ENCODE peak calls at places on chromosomes 12 and 14, in ten cellular contexts. One of them, this sample, is unnamed.

GRCh38 chr14:56555921-56556570 is 23.6 kb upstream of the TMEM260 start:
- DNase-seq in upper lobe of right lung: no peak
- DNase-seq in neural crest cell: no peak
- DNase-seq in RWPE1: peak; percentile 52
- DNase-seq in right lobe of liver: no peak
- DNase-seq in endodermal cell: no peak
- DNase-seq in fibroblast of the aortic adventitia: peak; percentile 59
- DNase-seq in Calu3: no peak
- DNase-seq in astrocyte of the spinal cord: peak; percentile 51
- DNase-seq in HFF-Myc: no peak
- DNase-seq in this sample: no peak

GRCh38 chr12:2756756-2757155 is 38.0 kb upstream of the FKBP4 start:
- DNase-seq in upper lobe of right lung: no peak
- DNase-seq in RWPE1: no peak
- DNase-seq in fibroblast of the aortic adventitia: no peak
- DNase-seq in endodermal cell: peak; percentile 55
- DNase-seq in astrocyte of the spinal cord: no peak
- DNase-seq in right lobe of liver: no peak
- DNase-seq in neural crest cell: no peak
- DNase-seq in Calu3: no peak
- DNase-seq in HFF-Myc: no peak
- DNase-seq in this sample: no peak

GRCh38 chr12:5407457-5407856 is 24.5 kb upstream of the NTF3 start:
- DNase-seq in RWPE1: no peak
- DNase-seq in upper lobe of right lung: no peak
- DNase-seq in neural crest cell: no peak
- DNase-seq in Calu3: no peak
- DNase-seq in endodermal cell: no peak
- DNase-seq in astrocyte of the spinal cord: no peak
- DNase-seq in fibroblast of the aortic adventitia: no peak
- DNase-seq in right lobe of liver: no peak
- DNase-seq in HFF-Myc: no peak
- DNase-seq in this sample: no peak

GRCh38 chr14:32542507-32542906 is 213.4 kb downstream of the AKAP6 start:
- DNase-seq in HFF-Myc: no peak
- DNase-seq in endodermal cell: no peak
- DNase-seq in RWPE1: no peak
- DNase-seq in right lobe of liver: no peak
- DNase-seq in Calu3: no peak
- DNase-seq in neural crest cell: no peak
- DNase-seq in astrocyte of the spinal cord: no peak
- DNase-seq in fibroblast of the aortic adventitia: no peak
- DNase-seq in upper lobe of right lung: no peak
- DNase-seq in this sample: no peak

GRCh38 chr12:32897688-32898573 is 1.4 kb upstream of the PKP2 start:
- DNase-seq in fibroblast of the aortic adventitia: no peak
- DNase-seq in Calu3: no peak
- DNase-seq in right lobe of liver: no peak
- DNase-seq in astrocyte of the spinal cord: no peak
- DNase-seq in RWPE1: no peak
- DNase-seq in endodermal cell: no peak
- DNase-seq in upper lobe of right lung: no peak
- DNase-seq in neural crest cell: no peak
- DNase-seq in HFF-Myc: no peak
- DNase-seq in this sample: no peak

GRCh38 chr12:51593539-51593938 is 2.5 kb downstream of the SCN8A start:
- DNase-seq in right lobe of liver: no peak
- DNase-seq in RWPE1: peak; percentile 21
- DNase-seq in upper lobe of right lung: no peak
- DNase-seq in astrocyte of the spinal cord: peak; percentile 60
- DNase-seq in Calu3: peak; percentile 11
- DNase-seq in neural crest cell: peak; percentile 40
- DNase-seq in fibroblast of the aortic adventitia: peak; percentile 72
- DNase-seq in endodermal cell: peak; percentile 76
- DNase-seq in HFF-Myc: peak; percentile 32
- DNase-seq in this sample: no peak

GRCh38 chr12:17592472-17592871 is 497.5 kb downstream of the RERGL start:
- DNase-seq in upper lobe of right lung: no peak
- DNase-seq in astrocyte of the spinal cord: no peak
- DNase-seq in neural crest cell: no peak
- DNase-seq in fibroblast of the aortic adventitia: no peak
- DNase-seq in HFF-Myc: no peak
- DNase-seq in right lobe of liver: no peak
- DNase-seq in Calu3: no peak
- DNase-seq in RWPE1: no peak
- DNase-seq in endodermal cell: no peak
- DNase-seq in this sample: no peak

GRCh38 chr12:54082402-54082892 is 28.8 kb downstream of the HOXC4 start:
- DNase-seq in HFF-Myc: no peak
- DNase-seq in astrocyte of the spinal cord: peak; percentile 20
- DNase-seq in neural crest cell: no peak
- DNase-seq in RWPE1: no peak
- DNase-seq in right lobe of liver: no peak
- DNase-seq in fibroblast of the aortic adventitia: no peak
- DNase-seq in endodermal cell: peak; percentile 79
- DNase-seq in upper lobe of right lung: no peak
- DNase-seq in Calu3: peak; percentile 38
- DNase-seq in this sample: no peak

GRCh38 chr12:94149781-94150482 is 1.6 kb downstream of the PLXNC1 start:
- DNase-seq in RWPE1: no peak
- DNase-seq in astrocyte of the spinal cord: no peak
- DNase-seq in upper lobe of right lung: peak; percentile 71
- DNase-seq in HFF-Myc: no peak
- DNase-seq in Calu3: no peak
- DNase-seq in endodermal cell: peak; percentile 89
- DNase-seq in neural crest cell: no peak
- DNase-seq in right lobe of liver: no peak
- DNase-seq in fibroblast of the aortic adventitia: no peak
- DNase-seq in this sample: no peak

GRCh38 chr14:39576258-39576657 is 144.0 kb upstream of the FBXO33 start:
- DNase-seq in HFF-Myc: no peak
- DNase-seq in upper lobe of right lung: no peak
- DNase-seq in Calu3: no peak
- DNase-seq in endodermal cell: no peak
- DNase-seq in fibroblast of the aortic adventitia: no peak
- DNase-seq in astrocyte of the spinal cord: peak; percentile 11
- DNase-seq in right lobe of liver: no peak
- DNase-seq in neural crest cell: no peak
- DNase-seq in RWPE1: no peak
- DNase-seq in this sample: no peak

GRCh38 chr14:39582028-39582654 is 149.9 kb upstream of the FBXO33 start:
- DNase-seq in endodermal cell: no peak
- DNase-seq in astrocyte of the spinal cord: no peak
- DNase-seq in right lobe of liver: no peak
- DNase-seq in fibroblast of the aortic adventitia: no peak
- DNase-seq in upper lobe of right lung: no peak
- DNase-seq in RWPE1: no peak
- DNase-seq in HFF-Myc: no peak
- DNase-seq in Calu3: no peak
- DNase-seq in neural crest cell: no peak
- DNase-seq in this sample: no peak

GRCh38 chr14:39576726-39577125 is 144.5 kb upstream of the FBXO33 start:
- DNase-seq in RWPE1: no peak
- DNase-seq in HFF-Myc: no peak
- DNase-seq in endodermal cell: no peak
- DNase-seq in right lobe of liver: no peak
- DNase-seq in fibroblast of the aortic adventitia: no peak
- DNase-seq in neural crest cell: no peak
- DNase-seq in upper lobe of right lung: no peak
- DNase-seq in Calu3: no peak
- DNase-seq in astrocyte of the spinal cord: peak; percentile 74
- DNase-seq in this sample: no peak

GRCh38 chr14:39581474-39581873 is 149.2 kb upstream of the FBXO33 start:
- DNase-seq in fibroblast of the aortic adventitia: no peak
- DNase-seq in upper lobe of right lung: no peak
- DNase-seq in endodermal cell: no peak
- DNase-seq in right lobe of liver: no peak
- DNase-seq in astrocyte of the spinal cord: peak; percentile 6
- DNase-seq in Calu3: no peak
- DNase-seq in HFF-Myc: no peak
- DNase-seq in neural crest cell: no peak
- DNase-seq in RWPE1: no peak
- DNase-seq in this sample: no peak
- TF ChIP-seq CTCF in fibroblast of the aortic adventitia: no peak
- TF ChIP-seq CTCF in upper lobe of right lung: no peak
- TF ChIP-seq CTCF in endodermal cell: peak; percentile 71
- TF ChIP-seq CTCF in right lobe of liver: no peak
- TF ChIP-seq CTCF in astrocyte of the spinal cord: peak; percentile 10
- TF ChIP-seq CTCF in Calu3: no peak
- TF ChIP-seq CTCF in HFF-Myc: no peak
- TF ChIP-seq CTCF in neural crest cell: peak; percentile 55
- TF ChIP-seq CTCF in RWPE1: peak; percentile 10
- TF ChIP-seq CTCF in this sample: no peak

DNA sequence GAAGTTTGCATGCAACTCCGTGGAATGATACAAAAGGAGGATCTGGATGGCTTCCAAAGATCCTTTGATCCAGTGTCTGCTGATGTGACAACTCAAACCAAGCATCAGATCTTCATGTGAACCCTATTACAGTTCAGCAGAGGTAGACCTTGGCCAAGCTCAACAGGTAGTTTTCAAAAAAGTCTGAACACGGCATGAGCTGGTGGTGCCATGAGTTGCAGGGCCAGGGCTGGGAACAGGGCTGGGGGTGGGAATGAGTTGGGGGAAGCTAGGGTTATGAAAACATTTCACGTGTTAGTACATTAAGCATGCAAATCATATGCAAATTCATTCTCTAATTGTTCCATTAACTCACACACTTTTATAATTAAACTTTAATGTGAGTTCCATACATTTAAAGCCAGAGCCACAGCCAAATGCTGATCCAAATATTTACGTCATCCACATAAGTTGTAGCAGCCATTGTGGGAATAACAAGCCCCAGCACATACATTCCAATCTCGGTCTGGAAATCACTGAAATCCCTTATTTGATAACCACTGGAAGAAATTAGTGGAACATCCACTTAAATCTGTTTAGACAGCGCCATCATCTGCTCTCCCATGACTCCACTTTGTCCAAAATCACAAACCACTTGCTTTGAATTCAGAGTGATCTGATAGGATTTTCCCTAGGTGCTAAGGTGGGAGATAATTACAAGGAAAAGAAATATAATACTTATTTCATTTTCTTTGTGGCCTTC is 158.5 kb downstream of the APAF1 start:
- DNase-seq in neural crest cell: no peak
- DNase-seq in right lobe of liver: no peak
- DNase-seq in astrocyte of the spinal cord: no peak
- DNase-seq in HFF-Myc: no peak
- DNase-seq in RWPE1: no peak
- DNase-seq in endodermal cell: peak; percentile 33
- DNase-seq in fibroblast of the aortic adventitia: peak; percentile 21
- DNase-seq in Calu3: no peak
- DNase-seq in upper lobe of right lung: no peak
- DNase-seq in this sample: no peak
- TF ChIP-seq CTCF in neural crest cell: no peak
- TF ChIP-seq CTCF in right lobe of liver: no peak
- TF ChIP-seq CTCF in astrocyte of the spinal cord: peak; percentile 14
- TF ChIP-seq CTCF in HFF-Myc: no peak
- TF ChIP-seq CTCF in RWPE1: no peak
- TF ChIP-seq CTCF in endodermal cell: no peak
- TF ChIP-seq CTCF in fibroblast of the aortic adventitia: no peak
- TF ChIP-seq CTCF in Calu3: no peak
- TF ChIP-seq CTCF in upper lobe of right lung: no peak
- TF ChIP-seq CTCF in this sample: no peak

GRCh38 chr12:28583771-28584261 is 393.6 kb downstream of the CCDC91 start:
- DNase-seq in upper lobe of right lung: no peak
- DNase-seq in endodermal cell: no peak
- DNase-seq in HFF-Myc: peak; percentile 89
- DNase-seq in RWPE1: no peak
- DNase-seq in Calu3: no peak
- DNase-seq in fibroblast of the aortic adventitia: no peak
- DNase-seq in right lobe of liver: no peak
- DNase-seq in astrocyte of the spinal cord: peak; percentile 57
- DNase-seq in neural crest cell: no peak
- DNase-seq in this sample: no peak
- TF ChIP-seq CTCF in upper lobe of right lung: no peak
- TF ChIP-seq CTCF in endodermal cell: peak; percentile 79
- TF ChIP-seq CTCF in HFF-Myc: peak; percentile 58
- TF ChIP-seq CTCF in RWPE1: no peak
- TF ChIP-seq CTCF in Calu3: no peak
- TF ChIP-seq CTCF in fibroblast of the aortic adventitia: no peak
- TF ChIP-seq CTCF in right lobe of liver: no peak
- TF ChIP-seq CTCF in astrocyte of the spinal cord: peak; percentile 25
- TF ChIP-seq CTCF in neural crest cell: no peak
- TF ChIP-seq CTCF in this sample: no peak

GRCh38 chr12:89251326-89252237 is 100.7 kb downstream of the DUSP6 start:
- DNase-seq in Calu3: no peak
- DNase-seq in astrocyte of the spinal cord: no peak
- DNase-seq in HFF-Myc: no peak
- DNase-seq in neural crest cell: no peak
- DNase-seq in upper lobe of right lung: no peak
- DNase-seq in endodermal cell: no peak
- DNase-seq in right lobe of liver: no peak
- DNase-seq in RWPE1: no peak
- DNase-seq in fibroblast of the aortic adventitia: no peak
- DNase-seq in this sample: no peak

GRCh38 chr12:89252284-89252683 is 100.0 kb downstream of the DUSP6 start:
- DNase-seq in HFF-Myc: no peak
- DNase-seq in RWPE1: no peak
- DNase-seq in upper lobe of right lung: no peak
- DNase-seq in endodermal cell: no peak
- DNase-seq in fibroblast of the aortic adventitia: peak; percentile 29
- DNase-seq in right lobe of liver: no peak
- DNase-seq in Calu3: no peak
- DNase-seq in astrocyte of the spinal cord: peak; percentile 64
- DNase-seq in neural crest cell: no peak
- DNase-seq in this sample: no peak

GRCh38 chr12:89250648-89251047 is 101.7 kb downstream of the DUSP6 start:
- DNase-seq in fibroblast of the aortic adventitia: no peak
- DNase-seq in Calu3: no peak
- DNase-seq in right lobe of liver: no peak
- DNase-seq in astrocyte of the spinal cord: no peak
- DNase-seq in endodermal cell: no peak
- DNase-seq in neural crest cell: no peak
- DNase-seq in HFF-Myc: no peak
- DNase-seq in upper lobe of right lung: no peak
- DNase-seq in RWPE1: no peak
- DNase-seq in this sample: no peak

GRCh38 chr12:89256060-89256459 is 96.2 kb downstream of the DUSP6 start:
- DNase-seq in Calu3: no peak
- DNase-seq in RWPE1: no peak
- DNase-seq in HFF-Myc: no peak
- DNase-seq in neural crest cell: no peak
- DNase-seq in endodermal cell: no peak
- DNase-seq in right lobe of liver: no peak
- DNase-seq in fibroblast of the aortic adventitia: no peak
- DNase-seq in astrocyte of the spinal cord: no peak
- DNase-seq in upper lobe of right lung: no peak
- DNase-seq in this sample: no peak

DNA sequence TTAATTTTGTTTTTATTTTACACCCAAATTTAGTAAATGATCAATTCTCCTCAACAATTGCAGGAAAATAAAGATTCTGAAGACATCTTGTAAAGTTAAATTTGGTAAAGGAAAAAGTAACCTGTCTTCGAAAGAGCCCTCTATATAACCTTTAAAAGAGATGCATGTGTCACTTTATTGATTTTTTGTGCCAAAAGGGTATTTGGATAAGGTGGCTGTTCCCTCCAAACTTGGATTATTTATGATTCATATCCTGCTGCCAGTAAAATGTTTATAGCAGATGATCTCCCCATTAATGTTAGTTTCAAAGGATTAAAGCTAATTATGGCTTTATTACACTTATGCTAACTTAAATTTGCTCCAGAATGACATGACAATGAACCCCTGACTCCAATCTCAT is 98.8 kb downstream of the DUSP6 start:
- DNase-seq in right lobe of liver: no peak
- DNase-seq in RWPE1: no peak
- DNase-seq in endodermal cell: no peak
- DNase-seq in fibroblast of the aortic adventitia: no peak
- DNase-seq in neural crest cell: no peak
- DNase-seq in HFF-Myc: no peak
- DNase-seq in Calu3: no peak
- DNase-seq in upper lobe of right lung: no peak
- DNase-seq in astrocyte of the spinal cord: no peak
- DNase-seq in this sample: no peak
- TF ChIP-seq CTCF in right lobe of liver: no peak
- TF ChIP-seq CTCF in RWPE1: no peak
- TF ChIP-seq CTCF in endodermal cell: no peak
- TF ChIP-seq CTCF in fibroblast of the aortic adventitia: no peak
- TF ChIP-seq CTCF in neural crest cell: no peak
- TF ChIP-seq CTCF in HFF-Myc: no peak
- TF ChIP-seq CTCF in Calu3: no peak
- TF ChIP-seq CTCF in upper lobe of right lung: no peak
- TF ChIP-seq CTCF in astrocyte of the spinal cord: no peak
- TF ChIP-seq CTCF in this sample: no peak

This sample was measured in omental fat pad.